ENCODE peak calls at places on chromosomes 12 and 14, in five cellular contexts. Q, E, V, H and S are unnamed samples.

GRCh38 chr12:107761502-107761904 is 566 bp upstream of the PRDM4 start:
- DNase-seq in E (no peak), Q (no peak), V (no peak), H (no peak), S (no peak)

GRCh38 chr14:93857081-93857480 is 68.8 kb upstream of the PRIMA1 start:
- DNase-seq in E (no peak), Q (no peak), V (no peak), H (no peak), S (no peak)

GRCh38 chr12:91687052-91688017 is 458.3 kb downstream of the BTG1 start:
- DNase-seq in E (no peak), Q (no peak), H (no peak), V (no peak), S (peak)

GRCh38 chr14:80692903-80693302 is 248.6 kb downstream of the CEP128 start:
- DNase-seq in H (no peak), Q (no peak), E (no peak), V (no peak), S (no peak)

GRCh38 chr14:53963491-53964227 is 7.0 kb upstream of the BMP4 start:
- DNase-seq in Q (peak), H (no peak), E (peak), V (no peak), S (no peak)

GRCh38 chr14:70020350-70021170 is 141.3 kb downstream of the SMOC1 start:
- DNase-seq in E (peak), Q (no peak), H (peak), V (no peak), S (no peak)

GRCh38 chr14:49461529-49462401 is 124.4 kb downstream of the RPS29 start:
- DNase-seq in Q (peak), V (peak), E (peak), H (peak), S (peak)

GRCh38 chr14:29643415-29644206 is 284.0 kb downstream of the PRKD1 start:
- DNase-seq in V (no peak), H (peak), E (peak), Q (no peak), S (no peak)

GRCh38 chr14:90509403-90509802 is 112.6 kb downstream of the CALM1 start:
- DNase-seq in E (no peak), Q (no peak), H (no peak), V (no peak), S (no peak)

GRCh38 chr12:57883057-57883456 is 36.5 kb upstream of the CTDSP2 start:
- DNase-seq in V (no peak), E (no peak), H (no peak), Q (no peak), S (no peak)

GRCh38 chr12:88574278-88574677 is 6.0 kb downstream of the KITLG start:
- DNase-seq in E (no peak), Q (no peak), V (no peak), H (peak), S (no peak)

GRCh38 chr12:6730169-6730568 is 6.3 kb downstream of the COPS7A start:
- DNase-seq in V (no peak), H (no peak), E (no peak), Q (no peak), S (peak)

GRCh38 chr12:25301798-25302197 is 51.1 kb upstream of the KRAS start:
- DNase-seq in Q (no peak), E (peak), V (no peak), H (peak), S (no peak)

GRCh38 chr12:110591508-110592051 is 8.5 kb upstream of the PPTC7 start:
- DNase-seq in V (no peak), H (no peak), E (no peak), Q (peak), S (no peak)

GRCh38 chr14:99041820-99042174 is 230.2 kb downstream of the BCL11B start:
- DNase-seq in E (no peak), H (no peak), Q (no peak), V (no peak), S (no peak)

GRCh38 chr14:30822080-30822571 is 52.2 kb upstream of the COCH start:
- DNase-seq in V (no peak), E (no peak), H (no peak), Q (no peak), S (no peak)

GRCh38 chr12:89893972-89894706 is 185.5 kb upstream of the ATP2B1 start:
- DNase-seq in H (peak), Q (no peak), V (no peak), E (peak), S (peak)

GRCh38 chr12:102119674-102120563 is at the start of the genes NUP37 and PARPBP:
- DNase-seq in E (peak), Q (peak), H (peak), V (peak), S (peak)

GRCh38 chr12:131818821-131819585 is 9.2 kb upstream of the MMP17 start:
- DNase-seq in V (no peak), Q (no peak), E (no peak), H (no peak), S (no peak)

GRCh38 chr14:42569227-42569626 is 962.6 kb downstream of the LRFN5 start:
- DNase-seq in V (no peak), Q (no peak), H (no peak), E (no peak), S (no peak)

GRCh38 chr14:93986972-93987371 is 10.1 kb upstream of the CCDC197 start:
- DNase-seq in Q (no peak), E (no peak), H (no peak), V (no peak), S (no peak)

GRCh38 chr12:21483531-21483930 is 17.9 kb downstream of the RECQL start:
- DNase-seq in Q (no peak), V (no peak), H (no peak), E (no peak), S (no peak)

GRCh38 chr12:66676241-66676640 is 2.6 kb downstream of the GRIP1 start:
- DNase-seq in Q (no peak), V (no peak), E (no peak), H (no peak), S (no peak)

GRCh38 chr12:31931796-31932715 is 27.2 kb upstream of the RESF1 start:
- DNase-seq in V (peak), E (no peak), Q (no peak), H (no peak), S (no peak)

GRCh38 chr12:26445909-26446308 is 250.5 kb downstream of the SSPN start:
- DNase-seq in Q (no peak), H (no peak), E (no peak), V (no peak), S (no peak)

GRCh38 chr14:39034481-39035296 is 68.3 kb downstream of the SEC23A start:
- DNase-seq in Q (no peak), E (peak), V (no peak), H (no peak), S (no peak)

GRCh38 chr12:104827587-104827986 is 130.5 kb downstream of the SLC41A2 start:
- DNase-seq in Q (no peak), H (no peak), E (peak), V (no peak), S (no peak)

GRCh38 chr12:116601524-116601923 is 42.3 kb downstream of the MAP1LC3B2 start:
- DNase-seq in H (peak), V (no peak), E (no peak), Q (no peak), S (no peak)

GRCh38 chr14:61710853-61711817 is 15.8 kb downstream of the HIF1A start:
- DNase-seq in H (no peak), E (peak), V (no peak), Q (no peak), S (peak)

GRCh38 chr12:116434155-116435065 is 124.8 kb upstream of the MAP1LC3B2 start:
- DNase-seq in V (no peak), E (peak), Q (peak), H (peak), S (no peak)

GRCh38 chr14:92759300-92759678 is 10.9 kb upstream of the LGMN start:
- DNase-seq in E (peak), V (no peak), Q (peak), H (peak), S (peak)

GRCh38 chr12:109310247-109311125 is 1.4 kb upstream of the FOXN4 start:
- DNase-seq in H (no peak), E (no peak), Q (no peak), V (no peak), S (no peak)

GRCh38 chr12:19053999-19054398 is 75.5 kb upstream of the PLEKHA5 start:
- DNase-seq in E (no peak), H (no peak), V (no peak), Q (no peak), S (no peak)

GRCh38 chr14:81519200-81519998 is 14.3 kb downstream of the SEL1L start:
- DNase-seq in H (no peak), V (no peak), E (peak), Q (peak), S (peak)

GRCh38 chr12:83896416-83896815 is 1016.2 kb downstream of the SLC6A15 start:
- DNase-seq in Q (no peak), V (no peak), E (peak), H (no peak), S (no peak)

GRCh38 chr12:46005823-46006222 is 15.4 kb upstream of the SCAF11 start:
- DNase-seq in H (no peak), E (no peak), Q (no peak), V (no peak), S (no peak)

GRCh38 chr12:46004715-46005114 is 14.3 kb upstream of the SCAF11 start:
- DNase-seq in H (no peak), V (no peak), E (no peak), Q (no peak), S (no peak)

DNA sequence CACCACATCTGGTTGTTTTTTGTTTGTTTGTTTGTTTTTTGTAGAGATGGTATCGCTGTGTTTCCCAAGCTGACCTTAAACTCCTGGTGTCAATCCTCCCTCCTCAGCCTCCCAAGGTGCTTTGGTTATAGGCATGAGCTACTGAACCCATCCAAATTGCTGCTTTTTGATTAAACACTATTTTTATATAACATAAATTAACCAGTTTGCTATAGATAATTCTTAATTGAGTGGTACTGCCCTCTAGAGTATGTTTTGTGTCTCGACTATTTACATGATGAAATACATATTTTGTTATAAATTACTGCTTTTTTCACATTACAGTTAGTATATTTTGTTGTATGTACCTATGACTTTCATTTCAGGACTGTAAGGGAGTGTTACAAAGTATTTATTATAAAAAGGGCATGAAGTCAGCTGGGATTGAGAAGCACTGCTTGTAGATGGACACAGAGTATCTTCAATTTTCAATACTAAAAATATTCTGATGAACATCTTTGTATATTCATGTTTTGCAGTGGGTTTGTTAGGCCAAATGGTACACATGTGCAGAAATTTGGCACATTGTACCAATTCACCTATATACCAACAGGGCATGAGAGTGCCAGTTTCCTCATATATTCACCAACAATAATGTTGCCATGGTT is 14.9 kb upstream of the SCAF11 start:
- DNase-seq in E (peak), V (no peak), H (peak), Q (no peak), S (no peak)
- TF ChIP-seq CTCF in E (peak), V (peak), H (peak), Q (peak), S (no peak)

GRCh38 chr14:95174184-95174804 is 17.0 kb upstream of the DICER1 start:
- DNase-seq in E (peak), V (no peak), Q (no peak), H (peak), S (no peak)
- H3K4me3 ChIP-seq in E (no peak), V (no peak), Q (no peak), H (no peak), S (no peak)

GRCh38 chr12:122981587-122982493 is 1.4 kb downstream of the ARL6IP4 start:
- DNase-seq in H (no peak), V (no peak), E (no peak), Q (no peak), S (no peak)

GRCh38 chr12:122981036-122981471 is 573 bp downstream of the ARL6IP4 start:
- DNase-seq in Q (no peak), V (no peak), H (no peak), E (peak), S (no peak)

GRCh38 chr12:122979001-122979907 is 1.2 kb upstream of the ARL6IP4 start:
- DNase-seq in V (no peak), E (no peak), H (no peak), Q (no peak), S (no peak)

GRCh38 chr12:122979908-122980191 is 631 bp upstream of the ARL6IP4 start:
- DNase-seq in V (no peak), Q (no peak), E (peak), H (no peak), S (peak)

DNA sequence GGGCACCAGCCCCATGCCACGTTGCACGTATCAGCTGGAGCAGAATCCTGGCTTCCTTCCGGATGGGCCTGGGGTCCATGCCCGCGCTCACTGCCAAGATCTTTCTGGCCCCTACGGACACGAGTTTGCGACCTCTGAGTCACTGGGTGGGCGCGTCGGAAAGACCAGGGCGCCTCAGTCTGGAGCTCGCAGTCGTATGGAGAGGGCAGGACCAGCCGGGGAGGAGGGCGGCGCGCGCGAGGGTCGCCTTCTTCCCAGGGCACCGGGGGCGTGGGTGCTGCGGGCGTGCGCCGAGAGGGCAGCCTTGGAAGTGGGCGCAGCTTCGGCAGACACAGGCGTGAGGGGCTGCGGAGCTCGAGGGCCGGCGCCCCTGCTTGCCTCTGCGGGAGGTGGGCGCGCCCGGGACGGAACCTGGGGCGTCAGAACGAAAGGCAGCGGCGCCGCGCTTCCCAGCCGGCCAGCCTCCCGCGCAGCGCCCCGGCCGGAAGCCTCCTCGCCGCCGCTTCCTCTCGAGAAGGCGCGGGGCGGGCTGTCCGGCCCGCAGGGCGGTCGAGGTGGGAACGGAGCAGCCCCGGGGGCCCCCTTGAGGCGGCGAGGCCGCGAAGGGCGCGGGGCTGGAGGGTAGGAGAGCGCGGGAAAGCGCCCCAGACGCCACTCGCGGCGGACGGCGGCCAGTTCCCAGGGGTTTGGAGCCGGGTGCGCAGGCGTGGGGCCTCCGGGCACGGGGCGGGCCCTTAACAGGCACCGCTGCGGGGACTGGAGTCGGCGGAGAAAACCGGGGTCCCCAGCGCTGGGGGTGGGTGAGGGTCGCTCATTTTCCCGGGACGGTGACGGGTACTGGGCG is at the start of gene ARL6IP4:
- DNase-seq in V (peak), E (peak), H (peak), Q (peak), S (peak)
- TF ChIP-seq CTCF in V (no peak), E (no peak), H (no peak), Q (no peak), S (no peak)

DNA sequence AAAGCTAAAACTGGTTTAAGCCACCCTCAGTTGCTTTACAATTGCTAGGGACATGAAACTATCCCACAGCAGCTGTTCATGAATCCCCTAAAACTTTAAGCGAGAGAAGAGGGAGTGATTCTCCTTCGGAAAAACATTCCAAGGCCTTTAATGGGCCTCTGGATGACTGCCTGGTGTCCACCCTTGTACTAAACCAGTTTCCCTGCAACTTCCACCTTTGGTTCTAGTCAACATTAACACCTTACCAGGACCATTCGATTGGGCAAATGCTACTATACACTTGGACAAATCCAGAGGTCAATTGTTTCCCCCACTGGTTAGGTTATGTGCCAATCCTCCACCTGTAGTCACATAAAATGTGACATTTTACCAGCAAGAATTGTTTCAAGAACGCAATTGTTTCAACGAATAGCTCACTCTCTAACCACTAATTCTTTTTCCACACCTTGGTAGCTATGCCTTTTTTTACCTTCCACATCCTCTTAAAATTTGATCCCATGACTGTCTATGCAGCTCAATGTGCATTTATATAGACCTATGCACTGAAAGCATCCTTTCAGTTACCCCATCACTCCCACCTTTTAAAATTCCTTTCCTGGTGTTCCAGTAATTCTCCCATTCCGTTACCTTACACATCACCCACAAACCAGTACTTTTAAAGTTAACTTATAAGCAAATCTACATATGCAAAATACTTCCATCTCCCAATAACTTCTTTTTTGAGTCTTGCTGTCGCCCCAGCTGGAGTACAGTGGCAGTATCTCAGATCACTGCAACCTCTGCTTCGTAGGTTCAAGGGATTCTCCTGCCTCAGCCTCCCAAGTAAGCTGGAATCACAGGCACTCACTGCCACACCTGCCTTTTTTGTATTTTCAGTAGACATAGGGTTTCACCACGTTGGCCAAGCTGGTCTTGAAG is 3.6 kb downstream of the UBC start:
- DNase-seq in V (no peak), Q (peak), E (peak), H (peak), S (peak)
- H3K4me3 ChIP-seq in V (no peak), Q (peak), E (peak), H (peak), S (no peak)

GRCh38 chr12:12353807-12354206 is 3.1 kb upstream of the BORCS5 start:
- DNase-seq in V (no peak), H (no peak), E (no peak), Q (no peak), S (no peak)

GRCh38 chr12:12350868-12351463 is 924 bp upstream of the MANSC1 start:
- DNase-seq in V (no peak), Q (peak), E (no peak), H (peak), S (no peak)

GRCh38 chr12:12353276-12353675 is 3.2 kb upstream of the MANSC1 start:
- DNase-seq in V (no peak), Q (no peak), H (no peak), E (no peak), S (no peak)

GRCh38 chr12:12349711-12350665 is at the start of gene MANSC1:
- DNase-seq in V (peak), Q (peak), E (peak), H (peak), S (peak)
- TF ChIP-seq CTCF in V (peak), Q (peak), E (peak), H (peak), S (peak)

GRCh38 chr14:100884456-100884855 is 19.1 kb downstream of the RTL1 start:
- DNase-seq in E (no peak), H (no peak), V (no peak), Q (no peak), S (no peak)

GRCh38 chr14:100885196-100886030 is 18.1 kb downstream of the RTL1 start:
- DNase-seq in V (no peak), Q (no peak), H (no peak), E (no peak), S (no peak)

GRCh38 chr14:100882991-100883788 is 20.3 kb downstream of the RTL1 start:
- DNase-seq in E (no peak), V (no peak), Q (no peak), H (no peak), S (no peak)

GRCh38 chr14:100882026-100882967 is 21.2 kb downstream of the RTL1 start:
- DNase-seq in Q (no peak), E (no peak), V (no peak), H (no peak), S (no peak)

GRCh38 chr14:100883789-100884101 is 19.8 kb downstream of the RTL1 start:
- DNase-seq in E (no peak), H (no peak), V (no peak), Q (no peak), S (no peak)
- H3K4me3 ChIP-seq in E (no peak), H (no peak), V (no peak), Q (no peak), S (no peak)

GRCh38 chr12:7937867-7938506 is 2.0 kb upstream of the SLC2A3 start:
- DNase-seq in Q (no peak), H (no peak), V (no peak), E (peak), S (peak)
- TF ChIP-seq CTCF in Q (no peak), H (peak), V (peak), E (peak), S (peak)